ENCODE peak calls at places on chromosomes 3 and 15, in four cellular contexts. E is CD8-positive, alpha-beta T cell; P is GM23248; K is IMR-90. L is an unnamed sample.

GRCh38 chr3:159502986-159503385 is 485.6 kb upstream of the IL12A start:
- DNase-seq in E (no peak), P (no peak), K (no peak), L (no peak)

GRCh38 chr15:29612096-29612495 is 210.2 kb downstream of the TJP1 start:
- DNase-seq in K (peak), P (peak), E (no peak), L (no peak)

GRCh38 chr3:113533534-113533892 is 1.2 kb downstream of the SIDT1 start:
- DNase-seq in E (peak), P (peak), K (no peak), L (no peak)

GRCh38 chr3:170049146-170050000 is 11.6 kb downstream of the GPR160 start:
- DNase-seq in P (peak), K (peak), E (no peak), L (peak)

GRCh38 chr3:111482611-111483010 is 59.4 kb upstream of the CD96 start:
- DNase-seq in K (no peak), P (no peak), E (no peak), L (no peak)

GRCh38 chr3:164208846-164209245 is 869.5 kb downstream of the SI start:
- DNase-seq in K (no peak), E (no peak), P (no peak), L (no peak)

GRCh38 chr15:90436952-90437351 is 48.9 kb downstream of the IQGAP1 start:
- DNase-seq in K (no peak), P (no peak), E (no peak), L (no peak)

GRCh38 chr3:90062018-90062417 is 954.6 kb downstream of the EPHA3 start:
- DNase-seq in E (no peak), P (peak), K (peak), L (no peak)

GRCh38 chr3:13394363-13394762 is 25.8 kb downstream of the NUP210 start:
- DNase-seq in E (no peak), P (no peak), K (no peak), L (peak)

DNA sequence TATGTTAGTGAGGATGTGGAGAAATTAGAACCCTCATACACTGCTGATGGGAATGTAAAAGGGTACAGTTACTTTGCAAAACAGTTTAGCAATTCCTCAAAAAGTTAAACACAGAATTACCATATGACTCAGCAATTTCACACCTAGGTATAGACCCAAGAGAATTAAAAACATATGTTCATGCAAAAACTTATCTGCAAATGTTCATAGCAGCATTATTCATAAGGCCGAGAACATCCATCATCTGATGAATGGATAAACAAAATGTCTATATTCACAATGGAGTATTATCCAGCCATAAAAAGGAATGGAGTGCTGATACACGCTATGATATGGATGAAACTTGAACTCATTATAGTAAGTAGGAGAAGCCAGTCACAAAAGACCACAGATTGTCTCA is 10.3 kb downstream of the SEC13 start:
- DNase-seq in E (no peak), P (peak), K (peak), L (no peak)
- H3K27ac ChIP-seq in E (no peak), P (peak), K (peak), L (no peak)

DNA sequence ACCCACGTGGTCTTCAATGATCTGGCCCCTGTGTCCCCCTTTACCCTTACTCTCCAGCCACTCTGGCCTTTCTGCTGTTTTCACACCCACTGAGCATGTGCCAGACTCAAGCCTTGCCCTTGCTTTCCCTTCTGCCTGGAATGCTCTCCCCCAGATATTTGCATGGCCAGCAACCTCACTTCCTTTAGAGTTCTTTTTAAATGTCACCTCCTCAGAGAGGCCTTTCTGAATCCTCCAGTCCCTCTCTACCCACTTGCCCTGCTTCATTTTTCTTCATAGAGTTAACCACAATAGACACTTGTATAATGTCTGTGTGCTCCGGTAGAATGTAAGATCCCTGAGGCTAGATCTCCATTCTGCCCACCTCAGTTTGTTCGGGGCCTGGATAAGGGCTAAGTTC is 39.4 kb upstream of the TIPARP start:
- DNase-seq in K (no peak), P (no peak), E (no peak), L (no peak)
- H3K27ac ChIP-seq in K (no peak), P (no peak), E (no peak), L (no peak)

DNA sequence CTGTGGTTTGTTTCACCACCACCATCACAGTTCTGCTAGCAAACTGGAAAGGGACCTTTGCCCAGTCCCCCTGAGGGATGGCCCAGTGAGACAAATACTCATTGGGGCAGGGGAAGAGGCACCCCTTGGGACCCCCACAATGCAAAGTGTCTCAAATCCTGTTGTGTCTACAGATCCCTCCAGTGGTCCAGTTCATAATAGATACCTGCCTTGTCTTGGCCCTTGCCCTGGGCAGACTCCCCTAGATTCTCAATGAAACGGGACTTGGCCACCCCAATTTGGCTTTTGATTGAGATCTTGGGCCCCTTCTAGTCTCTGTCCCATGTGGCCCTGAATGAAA is 43.8 kb upstream of the RAB6B start:
- DNase-seq in P (no peak), K (no peak), E (no peak), L (no peak)
- H3K27ac ChIP-seq in P (no peak), K (no peak), E (no peak), L (no peak)

DNA sequence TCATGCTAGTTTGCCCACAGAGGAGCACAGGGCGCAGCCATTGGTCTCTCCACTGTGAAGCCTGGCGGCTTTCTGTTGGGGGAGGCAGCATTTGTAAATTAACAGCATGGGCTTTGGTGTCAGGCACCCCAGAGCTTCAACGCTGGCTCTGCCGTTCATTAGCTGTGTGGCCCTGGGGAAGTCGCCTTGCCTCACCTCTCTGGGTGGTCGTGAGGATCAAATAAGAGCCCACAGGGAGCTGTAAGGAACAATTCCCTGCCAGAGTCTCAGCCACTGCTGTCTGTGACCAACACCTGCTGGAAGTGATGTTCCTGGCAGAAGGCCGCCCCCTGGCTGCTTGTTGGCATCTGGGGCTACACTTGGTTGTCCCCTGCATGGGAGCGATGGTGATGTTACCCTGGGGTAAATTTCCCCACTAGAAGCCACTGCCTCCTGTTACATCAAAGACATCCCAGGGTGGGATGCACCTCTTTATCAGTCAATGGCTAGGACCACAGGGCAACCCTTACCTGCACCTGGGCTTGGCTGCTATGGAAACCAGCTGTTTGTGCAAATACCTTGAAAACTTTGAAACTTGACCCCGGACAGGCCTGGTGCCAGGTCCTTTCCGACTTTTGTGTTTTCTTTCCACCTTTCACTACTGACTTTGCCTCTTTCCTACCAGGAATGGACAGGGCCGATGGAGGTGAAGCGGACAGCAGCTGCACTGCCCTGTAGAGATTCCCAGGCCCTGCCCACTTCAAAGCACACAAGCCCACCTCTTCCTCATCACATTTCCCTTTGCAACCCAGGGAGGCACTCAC is 36.9 kb downstream of the DNASE1L3 start:
- DNase-seq in E (peak), P (no peak), K (no peak), L (no peak)
- H3K27ac ChIP-seq in E (no peak), P (no peak), K (no peak), L (no peak)

DNA sequence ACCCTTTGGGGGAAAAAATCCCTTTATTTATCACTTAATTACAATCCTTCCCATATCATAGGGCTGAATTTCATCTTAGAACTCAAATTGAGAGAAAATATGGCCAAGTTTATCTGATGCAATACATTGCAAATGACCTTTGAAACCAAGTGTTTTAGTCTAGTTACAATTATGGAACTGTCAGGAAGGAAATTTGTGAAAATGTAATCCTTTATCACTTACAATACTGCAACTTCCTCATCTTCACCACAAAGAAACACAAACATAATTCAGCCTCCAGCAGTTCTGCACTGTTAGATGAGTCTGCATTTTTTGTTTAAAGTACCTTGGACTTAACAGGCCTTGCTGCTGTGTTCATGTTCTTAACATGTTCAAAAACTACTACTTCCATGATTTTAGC is 4.6 kb downstream of the CCPG1 start:
- DNase-seq in E (no peak), K (peak), P (peak), L (no peak)
- H3K27ac ChIP-seq in E (no peak), K (no peak), P (peak), L (peak)

GRCh38 chr3:64267774-64268604 is 42.7 kb upstream of the PRICKLE2 start:
- DNase-seq in P (peak), K (peak), E (no peak), L (peak)
- H3K27ac ChIP-seq in P (peak), K (peak), E (no peak), L (peak)

DNA sequence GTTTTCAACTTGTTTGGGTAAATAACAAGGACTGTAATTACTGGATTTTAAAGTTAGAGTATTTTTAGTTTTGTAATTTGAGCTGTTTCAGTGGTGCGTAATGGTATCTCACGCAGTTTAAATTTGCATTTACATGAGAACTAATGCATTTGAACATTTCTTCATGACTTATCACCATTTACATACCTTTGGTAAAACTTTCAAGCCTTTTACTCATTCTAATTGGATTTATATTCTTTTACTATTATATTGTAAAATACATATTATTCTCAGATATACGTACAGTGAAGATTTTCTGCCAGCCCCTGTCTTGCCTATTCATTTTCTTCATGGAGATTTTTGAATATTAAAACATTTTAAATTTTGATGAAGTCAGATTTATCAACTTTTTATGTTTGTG is 703.8 kb downstream of the MECOM start:
- DNase-seq in P (no peak), K (no peak), E (no peak), L (no peak)
- H3K27ac ChIP-seq in P (no peak), K (no peak), E (no peak), L (no peak)

GRCh38 chr3:152353578-152353977 is 84.8 kb downstream of the MBNL1 start:
- DNase-seq in P (no peak), E (no peak), K (no peak), L (no peak)

GRCh38 chr3:152356870-152357276 is 88.1 kb downstream of the MBNL1 start:
- DNase-seq in E (no peak), K (no peak), P (no peak), L (no peak)

GRCh38 chr3:152357587-152357986 is 88.9 kb downstream of the MBNL1 start:
- DNase-seq in E (no peak), K (no peak), P (no peak), L (no peak)

GRCh38 chr3:152352559-152352958 is 83.8 kb downstream of the MBNL1 start:
- DNase-seq in P (peak), E (no peak), K (no peak), L (no peak)

GRCh38 chr3:152355744-152356665 is 87.3 kb downstream of the MBNL1 start:
- DNase-seq in P (peak), E (no peak), K (peak), L (no peak)
- H3K27ac ChIP-seq in P (peak), E (no peak), K (peak), L (no peak)

L was measured in left lung.